ENCODE peak calls at places on chromosome 6, in eight cellular contexts. T is stomach, Y is transverse colon, B is vagina, N is HepG2, L is sigmoid colon, C is prostate gland, X is GM23338. V is an unnamed sample.

GRCh38 chr6:147752686-147753418 is 244.4 kb downstream of the SAMD5 start:
- DNase-seq in T (no peak), Y (no peak), B (no peak), N (peak), L (no peak), C (no peak), X (no peak), V (no peak)

GRCh38 chr6:88535296-88535695 is 369.1 kb upstream of the CNR1 start:
- DNase-seq in T (no peak), Y (no peak), B (no peak), N (no peak), L (no peak), C (no peak), X (no peak), V (no peak)

GRCh38 chr6:91606148-91606901 is 1019.5 kb upstream of the MAP3K7 start:
- DNase-seq in T (no peak), Y (no peak), B (no peak), N (no peak), L (no peak), C (no peak), X (no peak), V (no peak)

GRCh38 chr6:38052035-38052434 is 232.5 kb downstream of the ZFAND3 start:
- DNase-seq in T (no peak), Y (no peak), B (no peak), N (no peak), L (no peak), C (peak), X (no peak), V (no peak)

GRCh38 chr6:5723905-5724691 is 282.6 kb downstream of the NRN1 start:
- DNase-seq in T (no peak), Y (peak), B (no peak), N (no peak), L (no peak), C (no peak), X (no peak), V (no peak)

GRCh38 chr6:37477186-37477585 is 22.5 kb downstream of the CCDC167 start:
- DNase-seq in T (no peak), Y (no peak), B (no peak), N (no peak), L (no peak), C (no peak), X (no peak), V (no peak)

GRCh38 chr6:56335733-56336132 is 88.4 kb upstream of the COL21A1 start:
- DNase-seq in T (no peak), Y (no peak), B (no peak), N (no peak), L (no peak), C (no peak), X (no peak), V (no peak)

GRCh38 chr6:155381856-155382690 is 67.8 kb upstream of the TFB1M start:
- DNase-seq in T (no peak), Y (no peak), B (no peak), N (no peak), L (no peak), C (no peak), X (no peak), V (no peak)

GRCh38 chr6:29789176-29789575 is 38.4 kb upstream of the HLA-G start:
- DNase-seq in T (no peak), Y (no peak), B (peak), N (no peak), L (no peak), C (no peak), X (no peak), V (peak)

GRCh38 chr6:16576391-16577368 is 184.6 kb downstream of the ATXN1 start:
- DNase-seq in T (no peak), Y (peak), B (no peak), N (peak), L (no peak), C (no peak), X (no peak), V (no peak)

GRCh38 chr6:156809034-156809433 is 31.9 kb downstream of the ARID1B start:
- DNase-seq in T (no peak), Y (no peak), B (no peak), N (no peak), L (no peak), C (no peak), X (no peak), V (no peak)

GRCh38 chr6:54935739-54936138 is 89.2 kb downstream of the FAM83B start:
- DNase-seq in T (no peak), Y (no peak), B (no peak), N (no peak), L (no peak), C (no peak), X (peak), V (no peak)

GRCh38 chr6:52787917-52788316 is 15.7 kb downstream of the GSTA1 start:
- DNase-seq in T (no peak), Y (no peak), B (no peak), N (peak), L (no peak), C (peak), X (no peak), V (no peak)

GRCh38 chr6:5936611-5937010 is 70.1 kb downstream of the NRN1 start:
- DNase-seq in T (no peak), Y (no peak), B (no peak), N (no peak), L (no peak), C (no peak), X (no peak), V (no peak)

GRCh38 chr6:30687659-30688431 is 1.4 kb upstream of the PPP1R18 start:
- DNase-seq in T (no peak), Y (no peak), B (no peak), N (no peak), L (peak), C (no peak), X (peak), V (no peak)

GRCh38 chr6:30647802-30648460 is 998 bp downstream of the C6orf136 start:
- DNase-seq in T (no peak), Y (no peak), B (no peak), N (no peak), L (no peak), C (no peak), X (no peak), V (no peak)

GRCh38 chr6:83592770-83593394 is 80.5 kb downstream of the PRSS35 start:
- DNase-seq in T (no peak), Y (no peak), B (no peak), N (peak), L (no peak), C (no peak), X (peak), V (no peak)

GRCh38 chr6:19024737-19025136 is 637.6 kb downstream of the RNF144B start:
- DNase-seq in T (no peak), Y (no peak), B (no peak), N (peak), L (no peak), C (peak), X (peak), V (no peak)

GRCh38 chr6:128487746-128488145 is 32.7 kb downstream of the PTPRK start:
- DNase-seq in T (no peak), Y (no peak), B (no peak), N (no peak), L (no peak), C (no peak), X (no peak), V (no peak)

DNA sequence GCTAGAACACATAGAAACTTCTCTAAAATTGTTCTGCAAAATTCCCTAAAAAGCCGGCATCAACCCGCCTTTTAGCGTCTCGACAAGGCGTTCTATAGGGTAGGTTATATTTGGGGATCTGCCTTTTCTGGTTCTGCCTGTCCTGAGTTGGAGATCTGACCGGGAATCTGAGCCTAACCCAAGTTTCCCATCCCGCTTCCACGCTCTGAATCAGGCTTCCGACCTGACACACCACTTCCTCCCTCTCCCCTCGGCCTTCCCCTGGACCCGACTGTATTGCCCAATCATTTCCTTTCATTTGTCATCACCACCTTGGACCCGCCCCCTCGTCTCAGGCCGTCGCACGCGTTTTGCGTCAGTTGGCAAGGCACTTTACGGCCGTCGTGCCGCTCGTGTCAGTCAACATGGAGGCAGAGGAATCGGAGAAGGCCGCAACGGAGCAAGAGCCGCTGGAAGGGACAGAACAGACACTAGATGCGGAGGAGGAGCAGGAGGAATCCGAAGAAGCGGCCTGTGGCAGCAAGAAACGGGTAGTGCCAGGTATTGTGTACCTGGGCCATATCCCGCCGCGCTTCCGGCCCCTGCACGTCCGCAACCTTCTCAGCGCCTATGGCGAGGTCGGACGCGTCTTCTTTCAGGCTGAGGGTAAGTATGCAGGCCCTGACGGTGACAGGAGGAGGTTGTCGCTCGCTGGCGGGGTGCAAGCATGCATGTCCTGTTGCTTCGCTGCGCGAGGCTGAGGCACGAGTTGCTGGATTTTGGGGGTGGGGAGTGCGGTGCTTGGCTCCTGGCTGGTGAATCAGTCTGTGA is at the start of gene ABT1:
- DNase-seq in T (peak), Y (peak), B (peak), N (peak), L (peak), C (peak), X (peak), V (peak)
- TF ChIP-seq POLR2AphosphoS5 in T (peak), Y (peak), B (peak), N (peak), L (peak), C (peak), X (peak), V (peak)

DNA sequence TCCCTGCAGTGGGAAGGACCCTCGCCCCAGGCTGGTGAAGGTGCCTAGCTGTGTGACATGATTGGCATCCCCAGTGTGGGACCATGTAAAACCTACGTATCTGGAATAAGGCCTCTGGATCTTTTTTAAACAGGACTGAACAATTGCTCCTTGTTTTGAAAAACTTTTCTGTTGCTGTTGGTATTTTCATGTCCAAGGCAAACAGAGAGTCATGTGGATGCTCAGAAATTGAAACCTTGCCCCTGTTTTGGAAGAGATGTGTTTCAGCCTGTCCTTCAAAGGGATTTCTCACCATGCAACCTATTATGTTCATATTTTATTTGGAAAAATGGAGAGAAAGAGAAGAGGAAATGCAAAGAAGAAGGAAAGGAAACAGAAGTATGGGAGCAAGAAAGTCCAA is 362.3 kb downstream of the PKHD1 start:
- DNase-seq in T (no peak), Y (no peak), B (no peak), N (no peak), L (no peak), C (no peak), X (no peak), V (no peak)
- TF ChIP-seq POLR2AphosphoS5 in T (no peak), Y (no peak), B (no peak), N (no peak), L (no peak), C (no peak), X (no peak), V (no peak)

GRCh38 chr6:27479319-27480182 is 6.6 kb upstream of the ZNF184 start:
- DNase-seq in T (peak), Y (peak), B (no peak), N (peak), L (peak), C (peak), X (peak), V (peak)

GRCh38 chr6:27477318-27478013 is 4.6 kb upstream of the ZNF184 start:
- DNase-seq in T (no peak), Y (no peak), B (no peak), N (no peak), L (no peak), C (no peak), X (peak), V (no peak)

GRCh38 chr6:27478141-27478705 is 5.3 kb upstream of the ZNF184 start:
- DNase-seq in T (no peak), Y (no peak), B (no peak), N (no peak), L (no peak), C (no peak), X (peak), V (no peak)

GRCh38 chr6:27476090-27476489 is 3.2 kb upstream of the ZNF184 start:
- DNase-seq in T (no peak), Y (no peak), B (no peak), N (no peak), L (no peak), C (no peak), X (no peak), V (no peak)

GRCh38 chr6:27478706-27479318 is 5.9 kb upstream of the ZNF184 start:
- DNase-seq in T (peak), Y (peak), B (no peak), N (peak), L (peak), C (peak), X (peak), V (peak)
- TF ChIP-seq POLR2AphosphoS5 in T (no peak), Y (peak), B (peak), N (peak), L (no peak), C (peak), X (no peak), V (no peak)

DNA sequence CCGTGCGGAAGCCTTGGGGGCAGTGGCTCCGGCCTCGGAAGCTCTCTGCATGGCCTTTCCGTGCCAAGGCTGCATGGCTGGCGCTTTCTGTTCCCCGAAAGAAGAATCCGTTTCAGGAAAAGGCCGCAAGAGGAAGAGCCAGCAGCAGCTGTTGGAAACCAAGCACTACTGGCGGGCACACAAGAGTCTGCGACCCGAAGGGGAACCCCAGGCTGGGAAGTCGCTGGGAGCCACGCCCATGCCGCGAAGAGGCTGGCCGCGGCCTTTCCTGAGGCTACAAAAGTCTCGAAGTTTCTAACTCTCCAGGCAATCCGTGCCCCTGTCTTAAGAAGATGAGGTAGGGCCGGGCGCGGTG is at the start of gene CGAS:
- DNase-seq in T (peak), Y (peak), B (no peak), N (no peak), L (peak), C (peak), X (peak), V (peak)
- TF ChIP-seq POLR2AphosphoS5 in T (peak), Y (peak), B (no peak), N (no peak), L (peak), C (peak), X (peak), V (peak)

GRCh38 chr6:68728124-68728523 is 93.0 kb downstream of the ADGRB3 start:
- DNase-seq in T (no peak), Y (no peak), B (no peak), N (no peak), L (no peak), C (no peak), X (no peak), V (no peak)
- TF ChIP-seq POLR2AphosphoS5 in T (no peak), Y (no peak), B (no peak), N (no peak), L (no peak), C (no peak), X (no peak), V (no peak)

DNA sequence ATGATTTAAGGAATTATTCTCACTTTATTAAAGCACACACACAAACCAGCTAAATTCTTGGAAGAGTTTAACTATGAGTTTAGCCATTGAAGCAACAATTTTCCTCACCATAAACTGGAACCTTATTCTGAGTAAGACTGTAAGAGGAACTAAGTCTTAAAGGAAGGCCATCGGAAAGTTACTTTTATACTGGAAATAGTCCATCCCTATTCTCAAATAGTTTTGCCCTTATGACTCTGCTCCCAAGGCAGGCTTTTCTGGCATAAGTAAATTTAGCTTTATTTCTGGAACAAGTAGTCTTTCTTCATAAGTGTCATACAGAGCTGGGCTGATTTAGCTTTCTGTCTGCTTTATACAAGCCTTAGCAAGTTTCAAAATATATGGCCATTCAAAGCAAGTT is 328.1 kb downstream of the HACE1 start:
- DNase-seq in T (no peak), Y (no peak), B (no peak), N (no peak), L (no peak), C (no peak), X (no peak), V (no peak)
- TF ChIP-seq POLR2AphosphoS5 in T (no peak), Y (no peak), B (no peak), N (no peak), L (no peak), C (no peak), X (no peak), V (no peak)

DNA sequence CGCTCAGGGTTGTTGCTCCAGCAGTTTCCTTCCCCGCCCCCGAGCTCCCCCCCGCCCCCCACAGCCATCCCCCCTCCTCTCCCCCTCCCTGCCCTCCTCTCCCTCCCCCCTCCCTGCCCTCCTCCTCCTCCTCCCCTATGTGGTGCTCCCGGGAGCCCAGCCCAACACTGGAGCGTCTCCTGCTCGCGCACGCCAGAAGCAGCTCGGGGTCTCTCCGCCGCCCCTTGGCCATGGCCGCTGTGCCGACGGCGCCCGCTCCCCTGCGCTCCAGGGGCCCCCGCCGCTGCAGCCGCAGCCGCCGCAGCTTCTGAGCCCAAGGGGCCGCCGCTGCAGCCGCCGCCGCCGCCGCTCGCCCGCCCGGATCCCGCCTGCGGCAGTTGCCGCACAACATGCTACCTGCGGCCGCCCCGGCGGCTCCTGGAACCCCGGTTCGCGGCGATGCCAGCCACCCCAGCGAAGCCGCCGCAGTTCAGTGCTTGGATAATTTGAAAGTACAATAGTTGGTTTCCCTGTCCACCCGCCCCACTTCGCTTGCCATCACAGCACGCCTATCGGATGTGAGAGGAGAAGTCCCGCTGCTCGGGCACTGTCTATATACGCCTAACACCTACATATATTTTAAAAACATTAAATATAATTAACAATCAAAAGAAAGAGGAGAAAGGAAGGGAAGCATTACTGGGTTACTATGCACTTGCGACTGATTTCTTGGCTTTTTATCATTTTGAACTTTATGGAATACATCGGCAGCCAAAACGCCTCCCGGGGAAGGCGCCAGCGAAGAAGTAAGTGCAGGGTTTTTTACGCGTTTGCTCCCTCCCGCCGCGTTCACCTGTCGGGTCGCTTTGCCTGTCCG is at the start of gene RSPO3:
- DNase-seq in T (peak), Y (peak), B (no peak), N (no peak), L (peak), C (no peak), X (peak), V (no peak)
- TF ChIP-seq POLR2AphosphoS5 in T (no peak), Y (no peak), B (no peak), N (no peak), L (no peak), C (no peak), X (no peak), V (no peak)

V was measured in esophagus muscularis mucosa.